ENCODE peak calls at places on chromosomes 5 and 9, in five cellular contexts. S is heart left ventricle, U is AG04450, Y is astrocyte, P is choroid plexus epithelial cell. H is an unnamed sample.

GRCh38 chr5:168219515-168220410 is 71.7 kb upstream of the WWC1 start:
- DNase-seq in S (no peak), U (peak), Y (peak), P (peak), H (peak)

GRCh38 chr9:111253742-111254437 is 76.1 kb downstream of the OR2K2 start:
- DNase-seq in S (no peak), U (no peak), Y (no peak), P (peak), H (no peak)

GRCh38 chr5:61167382-61167781 is 5.1 kb upstream of the SMIM15 start:
- DNase-seq in S (no peak), U (no peak), Y (peak), P (peak), H (peak)

GRCh38 chr5:11791777-11792176 is 112.5 kb downstream of the CTNND2 start:
- DNase-seq in S (no peak), U (no peak), Y (peak), P (no peak), H (no peak)

GRCh38 chr5:62093981-62094380 is 212.0 kb upstream of the KIF2A start:
- DNase-seq in S (no peak), U (no peak), Y (peak), P (peak), H (peak)

GRCh38 chr9:126989847-126990821 is 75.6 kb downstream of the RALGPS1 start:
- DNase-seq in S (peak), U (no peak), Y (no peak), P (peak), H (no peak)

GRCh38 chr5:100026601-100027000 is 508.6 kb upstream of the FAM174A start:
- DNase-seq in S (no peak), U (no peak), Y (no peak), P (peak), H (no peak)

GRCh38 chr9:129393064-129393463 is 215.0 kb upstream of the IER5L start:
- DNase-seq in S (no peak), U (no peak), Y (no peak), P (no peak), H (no peak)

GRCh38 chr5:171845857-171846785 is 60.5 kb downstream of the SMIM23 start:
- DNase-seq in S (peak), U (no peak), Y (no peak), P (no peak), H (no peak)

GRCh38 chr5:84290673-84291072 is 94.0 kb downstream of the EDIL3 start:
- DNase-seq in S (no peak), U (no peak), Y (no peak), P (no peak), H (no peak)

GRCh38 chr5:133662578-133662977 is 50.2 kb upstream of the FSTL4 start:
- DNase-seq in S (no peak), U (no peak), Y (no peak), P (no peak), H (no peak)

GRCh38 chr9:130867556-130867955 is 29.1 kb downstream of the QRFP start:
- DNase-seq in S (no peak), U (no peak), Y (no peak), P (no peak), H (no peak)

GRCh38 chr5:143016777-143017374 is 246.7 kb downstream of the ARHGAP26 start:
- DNase-seq in S (no peak), U (no peak), Y (peak), P (peak), H (no peak)

GRCh38 chr9:81680506-81680905 is 8.8 kb downstream of the TLE1 start:
- DNase-seq in S (no peak), U (no peak), Y (no peak), P (no peak), H (no peak)

GRCh38 chr5:134626369-134627014 is 6.1 kb downstream of the SAR1B start:
- DNase-seq in S (no peak), U (no peak), Y (no peak), P (peak), H (no peak)

GRCh38 chr9:114278881-114279570 is 43.9 kb upstream of the ORM1 start:
- DNase-seq in S (no peak), U (no peak), Y (peak), P (peak), H (peak)

GRCh38 chr9:88388203-88388885 is at the start of gene SPIN1:
- DNase-seq in S (peak), U (no peak), Y (peak), P (peak), H (no peak)

GRCh38 chr5:123094919-123095693 is 6.1 kb downstream of the PRDM6 start:
- DNase-seq in S (peak), U (no peak), Y (no peak), P (no peak), H (no peak)
- TF ChIP-seq CTCF in S (no peak), U (peak), Y (no peak), P (no peak), H (peak)

DNA sequence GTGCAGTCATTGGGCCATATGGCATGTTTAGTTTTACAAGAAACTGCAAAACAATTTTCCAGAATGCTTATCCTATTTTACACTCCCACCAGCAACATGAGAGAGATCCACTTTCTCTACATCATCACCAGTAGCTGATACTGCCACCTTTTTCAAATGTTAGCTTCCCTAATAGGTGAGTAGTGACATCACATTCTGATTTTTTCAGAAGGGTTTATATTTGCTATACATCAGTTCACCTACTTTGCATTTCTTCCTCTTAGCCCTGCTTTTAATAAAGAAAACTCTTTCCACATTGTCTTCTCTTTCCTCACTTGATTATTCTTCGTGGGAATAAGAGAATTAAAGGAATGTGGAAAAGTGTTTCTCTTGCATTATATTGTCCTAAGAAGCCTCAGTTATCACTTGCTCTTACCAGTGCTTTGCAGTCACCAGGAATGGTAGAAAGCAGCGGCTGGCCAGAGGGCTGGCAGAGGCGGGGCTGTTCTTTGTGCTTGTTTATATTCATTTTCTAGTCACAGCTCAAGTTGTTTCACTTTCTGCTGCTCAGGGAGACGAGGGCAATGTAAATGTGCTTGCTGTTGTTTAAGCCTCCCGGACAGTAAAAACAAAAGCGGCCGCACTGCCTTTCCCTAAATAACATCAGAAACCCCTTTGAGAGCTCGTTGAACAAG is 164.8 kb downstream of the HSD17B3 start:
- DNase-seq in S (no peak), U (peak), Y (peak), P (peak), H (no peak)
- H3K4me3 ChIP-seq in S (peak), U (peak), Y (peak), P (peak), H (no peak)

DNA sequence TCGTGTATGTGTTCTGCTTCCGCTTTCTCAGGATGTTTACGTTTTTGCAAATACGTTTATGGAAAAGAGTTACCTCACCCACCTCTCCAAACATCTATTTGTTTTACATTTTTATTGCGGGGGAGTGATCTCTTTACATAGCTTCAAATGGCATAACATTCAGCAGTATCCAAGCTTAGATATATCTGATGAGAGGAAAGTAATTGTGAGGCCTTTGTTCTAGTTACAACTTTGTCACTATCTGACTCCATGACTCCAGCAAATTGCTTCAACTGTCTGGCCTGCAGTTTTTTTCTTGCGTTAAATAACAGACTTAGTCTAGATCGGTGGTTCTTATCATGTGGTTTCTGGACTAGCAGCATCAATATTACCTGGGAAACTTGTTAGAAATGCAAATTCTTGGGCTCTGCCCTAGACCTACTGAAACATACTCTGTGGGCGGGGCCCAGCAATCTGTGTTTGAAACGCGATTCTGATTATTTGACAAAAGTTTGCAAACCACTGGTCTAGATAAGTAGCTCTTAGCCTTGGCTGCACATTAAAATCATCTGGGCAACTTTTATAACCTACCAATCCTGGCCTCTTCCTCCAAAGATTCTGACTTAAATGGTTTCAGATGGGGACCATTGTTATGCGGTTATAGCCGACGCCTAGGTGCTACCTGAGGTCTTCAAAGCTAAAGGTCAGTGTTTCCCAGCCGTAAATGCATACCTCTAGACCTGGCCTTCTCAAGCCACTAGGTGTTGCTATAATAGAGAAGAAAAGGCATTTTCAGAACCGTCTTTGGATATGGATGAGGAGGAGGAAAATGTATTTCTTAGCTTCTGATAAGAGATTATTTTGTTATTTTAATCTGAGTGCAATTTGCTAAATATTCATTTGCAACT is 73.9 kb downstream of the C9orf85 start:
- DNase-seq in S (no peak), U (no peak), Y (no peak), P (peak), H (no peak)
- TF ChIP-seq CTCF in S (no peak), U (no peak), Y (no peak), P (no peak), H (peak)

GRCh38 chr5:430214-430925 is 12.6 kb upstream of the EXOC3 start:
- DNase-seq in S (peak), U (no peak), Y (no peak), P (no peak), H (no peak)
- H3K4me3 ChIP-seq in S (no peak), U (no peak), Y (no peak), P (no peak), H (no peak)